ENCODE peak calls at places on chromosomes 16 and 17, in five cellular contexts. B is lower leg skin, C is HAP-1, Y is left ventricle myocardium inferior, I is upper lobe of right lung. V is an unnamed sample.

GRCh38 chr17:65290041-65290440 is 152.9 kb downstream of the RGS9 start:
- DNase-seq in C (peak), I (no peak), Y (no peak), B (no peak), V (no peak)

GRCh38 chr17:60089097-60089844 is 10.6 kb upstream of the HEATR6 start:
- DNase-seq in C (no peak), I (no peak), Y (no peak), B (no peak), V (no peak)

GRCh38 chr17:7260601-7261376 is 1.5 kb downstream of the CLDN7 start:
- DNase-seq in I (peak), C (no peak), Y (no peak), B (no peak), V (no peak)

GRCh38 chr16:68235882-68236803 is at the start of gene ESRP2:
- DNase-seq in C (no peak), I (peak), Y (no peak), B (peak), V (no peak)

GRCh38 chr17:17722081-17722905 is 41.0 kb downstream of the RAI1 start:
- DNase-seq in Y (no peak), I (no peak), B (no peak), C (no peak), V (no peak)

GRCh38 chr16:57403965-57404817 is at the start of gene CCL17:
- DNase-seq in C (no peak), B (no peak), I (no peak), Y (no peak), V (no peak)

GRCh38 chr16:11181889-11182279 is 74.1 kb downstream of the SOCS1 start:
- DNase-seq in C (no peak), Y (no peak), B (peak), I (no peak), V (no peak)

GRCh38 chr16:78800535-78800934 is 701.1 kb downstream of the WWOX start:
- DNase-seq in C (no peak), Y (no peak), I (no peak), B (no peak), V (no peak)

GRCh38 chr17:47956818-47957590 is 679 bp downstream of the PRR15L start:
- DNase-seq in C (no peak), I (peak), Y (no peak), B (no peak), V (no peak)

GRCh38 chr16:424623-425081 is 797 bp upstream of the RAB11FIP3 start:
- DNase-seq in Y (peak), I (no peak), B (peak), C (no peak), V (no peak)

GRCh38 chr16:88844412-88845118 is 12.2 kb downstream of the GALNS start:
- DNase-seq in I (no peak), B (no peak), Y (no peak), C (no peak), V (no peak)

GRCh38 chr16:5450435-5451104 is 353.0 kb upstream of the EEF2KMT start:
- DNase-seq in C (no peak), B (no peak), Y (no peak), I (no peak), V (peak)

GRCh38 chr16:51402785-51403184 is 251.7 kb upstream of the SALL1 start:
- DNase-seq in I (no peak), B (no peak), Y (no peak), C (no peak), V (no peak)

GRCh38 chr17:79791354-79792123 is 5.3 kb downstream of the CBX8 start:
- DNase-seq in I (peak), C (no peak), B (no peak), Y (no peak), V (no peak)

GRCh38 chr16:49674255-49674980 is 181.5 kb downstream of the ZNF423 start:
- DNase-seq in C (no peak), I (no peak), Y (no peak), B (no peak), V (no peak)

GRCh38 chr17:51217946-51218345 is 41.9 kb downstream of the MBTD1 start:
- DNase-seq in C (no peak), I (no peak), Y (no peak), B (no peak), V (no peak)

GRCh38 chr17:78826836-78827509 is 13.6 kb downstream of the USP36 start:
- DNase-seq in Y (no peak), B (no peak), C (no peak), I (peak), V (no peak)

GRCh38 chr16:2157480-2158261 is 2.1 kb downstream of the TRAF7 start:
- DNase-seq in B (no peak), Y (no peak), C (no peak), I (no peak), V (no peak)

GRCh38 chr16:72946474-72947194 is 101.3 kb downstream of the ZFHX3 start:
- DNase-seq in I (no peak), Y (peak), C (no peak), B (no peak), V (no peak)

GRCh38 chr16:13351222-13351621 is 449.8 kb downstream of the SHISA9 start:
- DNase-seq in I (no peak), C (no peak), B (no peak), Y (no peak), V (no peak)

GRCh38 chr16:58497935-58498334 is 2.0 kb upstream of the NDRG4 start:
- DNase-seq in C (no peak), Y (no peak), I (no peak), B (no peak), V (no peak)

GRCh38 chr16:1537138-1537577 is 3.7 kb downstream of the TMEM204 start:
- DNase-seq in B (no peak), Y (no peak), I (peak), C (no peak), V (no peak)

GRCh38 chr16:11085025-11085485 is 140.7 kb downstream of the CLEC16A start:
- DNase-seq in I (no peak), Y (no peak), B (no peak), C (no peak), V (no peak)

GRCh38 chr16:608019-608418 is 18.2 kb downstream of the RAB40C start:
- DNase-seq in Y (no peak), B (no peak), C (no peak), I (no peak), V (no peak)

GRCh38 chr17:36690190-36690589 is 88.8 kb downstream of the MRM1 start:
- DNase-seq in Y (no peak), C (no peak), I (no peak), B (no peak), V (no peak)

GRCh38 chr17:5698959-5699358 is 114.7 kb upstream of the NLRP1 start:
- DNase-seq in B (no peak), I (no peak), C (no peak), Y (no peak), V (no peak)

GRCh38 chr16:6035161-6035560 is 937.6 kb upstream of the EEF2KMT start:
- DNase-seq in Y (no peak), B (no peak), C (no peak), I (no peak), V (no peak)

GRCh38 chr17:69773081-69773480 is 301.9 kb upstream of the KCNJ16 start:
- DNase-seq in Y (no peak), I (no peak), B (no peak), C (no peak), V (no peak)

GRCh38 chr16:81511371-81511770 is 66.8 kb downstream of the CMIP start:
- DNase-seq in Y (no peak), I (no peak), B (no peak), C (no peak), V (no peak)

GRCh38 chr16:80369138-80369537 is 171.7 kb upstream of the DYNLRB2 start:
- DNase-seq in I (no peak), B (no peak), Y (no peak), C (no peak), V (no peak)

GRCh38 chr17:28675980-28676379 is 14.0 kb downstream of the SUPT6H start:
- DNase-seq in I (no peak), B (no peak), Y (no peak), C (no peak), V (no peak)

GRCh38 chr16:1960665-1961630 is 1.6 kb downstream of the NDUFB10 start:
- DNase-seq in C (peak), B (no peak), I (no peak), Y (no peak), V (no peak)

GRCh38 chr17:8005357-8005756 is 2.9 kb downstream of the GUCY2D start:
- DNase-seq in C (no peak), B (no peak), I (peak), Y (no peak), V (no peak)

GRCh38 chr16:84959784-84960417 is 51.4 kb downstream of the ZDHHC7 start:
- DNase-seq in Y (no peak), B (no peak), I (no peak), C (no peak), V (no peak)
- H3K4me3 ChIP-seq in Y (no peak), B (no peak), I (no peak), C (no peak), V (no peak)

DNA sequence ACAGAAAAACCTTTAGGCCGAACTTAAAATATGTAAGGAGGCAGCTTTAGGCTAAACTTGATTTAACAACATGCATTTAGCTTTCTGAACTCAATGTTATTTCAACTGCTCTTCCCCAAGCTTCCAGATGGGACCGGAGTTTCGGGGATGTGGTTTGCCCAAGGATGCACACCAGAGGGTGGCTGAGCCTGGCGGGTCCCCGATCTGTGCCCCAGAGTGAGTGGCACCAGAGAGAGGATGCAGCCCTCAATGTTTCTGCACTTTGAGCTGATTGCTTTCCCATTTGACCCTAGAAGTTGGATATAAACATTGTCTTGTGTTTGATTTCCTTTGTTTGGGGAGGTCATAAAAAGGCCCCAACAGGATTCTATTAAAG is 348.0 kb upstream of the TNRC6C start:
- DNase-seq in Y (no peak), I (no peak), B (no peak), C (no peak), V (no peak)
- H3K4me3 ChIP-seq in Y (no peak), I (peak), B (no peak), C (no peak), V (no peak)

GRCh38 chr16:19119564-19119963 is 5.8 kb downstream of the ITPRIPL2 start:
- DNase-seq in Y (no peak), I (no peak), C (no peak), B (no peak), V (no peak)
- H3K4me3 ChIP-seq in Y (peak), I (peak), C (no peak), B (no peak), V (no peak)

DNA sequence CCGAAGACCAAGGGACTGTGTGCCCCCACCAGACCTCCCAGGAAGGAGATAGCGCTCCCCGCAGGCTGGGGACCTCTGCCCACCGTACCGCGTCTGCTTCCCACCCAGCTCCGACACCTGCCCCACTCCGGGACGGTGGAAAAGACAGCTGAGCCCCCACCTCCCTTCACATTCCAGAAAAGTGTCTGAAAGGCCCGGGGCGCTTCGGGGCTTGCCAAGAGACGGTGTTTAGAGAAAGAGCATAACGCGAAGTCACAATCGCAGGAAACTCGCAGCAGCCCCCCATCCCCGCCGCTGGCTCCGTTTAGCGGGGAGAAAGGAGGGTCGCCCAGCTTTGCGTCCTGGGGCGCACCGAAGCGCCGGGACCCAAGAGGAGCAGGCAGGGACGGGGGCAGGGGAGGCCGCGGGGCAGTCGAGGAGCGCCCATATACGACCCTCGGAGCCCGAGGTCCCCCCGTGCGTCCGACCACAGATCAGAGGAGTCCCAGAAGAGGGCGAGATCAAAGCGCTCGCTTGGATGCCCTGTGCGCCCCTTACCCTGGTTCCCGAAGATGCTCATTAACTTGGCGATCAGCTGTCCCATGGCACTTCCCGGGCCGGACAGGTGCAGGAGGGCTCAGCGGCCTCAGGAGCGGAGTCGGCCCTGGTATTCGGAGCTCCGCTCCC is 650 bp downstream of the ARL5C start:
- DNase-seq in C (no peak), B (no peak), I (no peak), Y (no peak), V (no peak)
- H3K4me3 ChIP-seq in C (no peak), B (peak), I (peak), Y (peak), V (peak)

DNA sequence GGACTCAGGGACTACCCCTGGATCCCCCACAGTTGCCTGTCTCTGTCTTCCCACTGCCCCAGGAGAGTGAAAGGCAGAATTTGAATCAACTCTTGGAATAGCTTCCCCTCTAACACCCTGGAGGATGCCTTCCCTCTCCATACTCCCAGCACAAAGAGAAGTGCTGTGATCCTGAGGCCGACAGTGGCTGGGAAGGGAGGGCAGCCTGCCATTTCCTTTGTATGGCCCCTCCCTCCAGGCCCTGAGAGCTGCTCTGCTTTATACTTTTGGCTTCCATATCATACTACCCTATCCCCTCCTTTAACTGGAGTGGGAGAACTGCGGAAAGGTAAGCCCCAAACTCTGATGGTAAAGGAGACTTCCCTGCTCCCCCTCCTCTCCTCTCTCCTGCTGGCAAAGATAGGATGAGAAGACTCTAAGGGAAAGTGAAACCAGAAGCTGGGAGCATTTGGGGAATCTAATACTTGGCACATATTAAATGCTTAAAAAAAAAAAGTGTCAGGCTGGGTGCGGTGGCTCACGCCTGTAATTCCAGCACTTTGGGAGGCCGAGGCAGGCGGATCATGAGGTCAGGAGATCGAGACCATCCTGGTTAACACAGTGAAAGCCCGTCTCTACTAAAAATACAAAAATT is 4.1 kb upstream of the MED24 start:
- DNase-seq in C (no peak), B (no peak), Y (no peak), I (no peak), V (no peak)
- H3K4me3 ChIP-seq in C (no peak), B (no peak), Y (peak), I (no peak), V (no peak)

DNA sequence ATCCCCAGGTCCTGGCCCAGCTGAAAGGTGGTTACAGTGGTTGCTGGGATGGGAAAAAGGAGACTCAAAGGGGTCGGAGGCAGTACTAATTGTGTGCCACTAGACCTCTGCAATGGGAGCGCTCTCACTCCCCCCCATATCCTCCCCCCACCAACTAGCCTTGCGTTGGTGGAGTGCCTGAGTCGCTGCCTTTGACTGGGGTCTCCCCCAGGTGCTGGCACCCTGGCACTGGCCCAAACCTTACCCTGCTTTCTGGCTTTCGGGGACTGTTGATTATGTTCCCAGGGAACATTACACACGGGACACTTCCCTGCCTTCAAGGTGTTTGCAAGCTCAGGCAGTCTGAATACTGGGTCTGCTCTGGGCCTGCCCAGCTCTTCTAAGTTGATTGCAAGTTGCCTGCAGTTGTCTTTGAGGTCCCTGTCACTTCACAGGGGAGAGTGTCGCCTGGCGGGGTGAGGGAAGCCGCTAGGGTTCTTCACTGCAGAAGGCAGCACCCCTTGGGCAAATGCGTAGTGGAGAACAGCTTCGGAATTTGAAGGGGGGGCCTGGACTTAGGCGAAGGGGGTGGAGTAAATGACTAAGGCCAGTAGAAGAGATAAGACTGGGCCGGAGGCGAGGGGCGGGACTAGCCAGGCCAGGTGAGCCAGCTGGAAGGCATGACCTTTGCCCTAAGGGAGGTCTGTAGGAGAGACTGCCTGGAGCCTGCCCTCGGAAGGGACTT is 98.0 kb downstream of the RAB11FIP4 start:
- DNase-seq in Y (no peak), I (peak), C (no peak), B (no peak), V (peak)
- H3K4me3 ChIP-seq in Y (peak), I (peak), C (no peak), B (no peak), V (peak)

DNA sequence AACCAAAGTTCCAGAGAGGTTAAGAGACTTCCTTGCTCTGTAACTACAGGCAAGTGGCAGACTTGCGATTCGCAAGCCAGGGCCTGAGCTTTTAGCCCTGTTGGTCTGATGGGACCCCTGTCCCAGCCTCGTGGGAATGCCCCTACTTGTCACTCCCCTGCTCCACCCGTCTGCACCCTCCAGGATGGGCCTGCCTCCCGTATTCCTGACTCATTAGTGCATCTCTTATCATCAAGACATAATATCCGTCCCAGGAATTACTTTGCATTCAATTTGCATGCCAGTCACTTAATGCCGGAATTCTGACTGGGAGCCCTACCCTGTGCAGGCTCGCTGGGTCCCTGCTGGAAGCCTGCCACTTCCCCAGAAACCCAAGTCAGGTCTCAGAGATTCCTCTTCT is 3.4 kb downstream of the PRSS53 start:
- DNase-seq in B (no peak), I (no peak), Y (no peak), C (no peak), V (no peak)
- H3K4me3 ChIP-seq in B (no peak), I (no peak), Y (no peak), C (no peak), V (no peak)

GRCh38 chr17:81037026-81037782 is 2.3 kb downstream of the BAIAP2 start:
- DNase-seq in Y (peak), I (peak), B (no peak), C (no peak), V (no peak)
- H3K4me3 ChIP-seq in Y (peak), I (peak), B (peak), C (no peak), V (no peak)

GRCh38 chr17:33220031-33220430 is 73.1 kb downstream of the ASIC2 start:
- DNase-seq in B (no peak), Y (no peak), C (no peak), I (no peak), V (no peak)

DNA sequence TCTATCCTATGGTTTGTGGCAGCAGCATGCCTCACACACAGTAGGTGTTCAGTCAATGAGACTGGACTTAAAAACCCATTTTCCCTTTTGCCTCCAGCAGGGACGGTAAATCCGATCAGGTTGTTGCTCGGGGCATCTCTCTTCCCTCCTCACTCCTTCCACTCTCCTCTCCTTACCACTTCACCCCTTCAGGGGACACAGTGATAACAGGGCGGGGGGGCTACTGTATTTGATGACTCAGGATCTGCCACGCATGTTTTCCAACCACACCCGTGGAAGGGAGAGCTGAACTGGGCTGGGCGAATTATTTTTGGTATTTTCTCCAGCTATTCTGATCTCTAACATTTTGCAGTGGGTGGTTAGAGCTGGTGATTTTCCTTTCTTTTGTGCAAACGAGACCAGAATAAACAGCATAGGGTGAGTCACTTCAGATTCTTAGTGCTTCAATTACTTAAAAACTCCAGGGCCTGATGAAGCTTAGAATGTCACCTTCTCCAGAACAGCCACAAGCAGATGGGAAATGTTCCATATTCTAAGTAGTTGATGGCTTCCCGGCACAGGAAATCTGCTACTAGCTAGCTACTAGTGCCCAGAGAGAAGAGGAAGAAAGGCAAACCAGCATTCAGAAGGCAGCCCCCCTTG is 74.3 kb downstream of the ASIC2 start:
- DNase-seq in Y (no peak), I (no peak), B (no peak), C (no peak), V (no peak)
- H3K4me3 ChIP-seq in Y (no peak), I (no peak), B (no peak), C (no peak), V (no peak)